ENCODE peak calls at places on chromosomes 7 and 10, in nine cellular contexts. C is IMR-90, H is BE2C, K is stomach, E is GM23248, F is WERI-Rb-1, Y is kidney epithelial cell, J is body of pancreas, U is A549. W is an unnamed sample.

GRCh38 chr10:77416327-77417135 is 221.1 kb downstream of the KCNMA1 start:
- DNase-seq in U (peak), E (peak), H (no peak), F (no peak), C (peak), Y (peak), J (peak), K (no peak), W (no peak)

GRCh38 chr7:98630770-98631169 is 13.7 kb downstream of the NPTX2 start:
- DNase-seq in U (no peak), Y (no peak), J (no peak), K (no peak), H (no peak), E (no peak), F (no peak), C (no peak), W (no peak)

GRCh38 chr7:101245147-101245668 is 327 bp upstream of the FIS1 start:
- DNase-seq in J (no peak), Y (no peak), K (no peak), F (no peak), U (no peak), H (no peak), C (no peak), E (no peak), W (no peak)

GRCh38 chr10:23343591-23344225 is 889 bp downstream of the C10orf67 start:
- DNase-seq in H (peak), E (no peak), U (no peak), J (peak), Y (no peak), K (peak), C (peak), F (peak), W (peak)

GRCh38 chr10:14074062-14074884 is 256.5 kb downstream of the FRMD4A start:
- DNase-seq in J (peak), Y (peak), U (peak), K (peak), C (peak), F (no peak), E (peak), H (peak), W (no peak)

GRCh38 chr10:119253433-119254174 is 46.2 kb downstream of the GRK5 start:
- DNase-seq in U (peak), E (peak), Y (peak), F (peak), H (peak), J (peak), K (no peak), C (peak), W (peak)

GRCh38 chr10:95651346-95652115 is 5.0 kb downstream of the ALDH18A1 start:
- DNase-seq in U (no peak), E (peak), H (no peak), J (no peak), Y (no peak), K (no peak), F (no peak), C (peak), W (no peak)

GRCh38 chr10:103967433-103968142 is 648 bp downstream of the SLK start:
- DNase-seq in J (peak), Y (no peak), E (peak), C (no peak), H (no peak), F (no peak), K (no peak), U (peak), W (no peak)

GRCh38 chr7:19353158-19353557 is 207.9 kb upstream of the FERD3L start:
- DNase-seq in K (no peak), U (no peak), E (peak), Y (no peak), C (peak), J (no peak), F (no peak), H (no peak), W (no peak)

GRCh38 chr7:31058122-31058521 is 6.0 kb downstream of the ADCYAP1R1 start:
- DNase-seq in J (no peak), U (no peak), K (no peak), E (peak), C (peak), Y (no peak), H (no peak), F (no peak), W (no peak)

GRCh38 chr7:87234949-87235348 is 15.4 kb upstream of the TMEM243 start:
- DNase-seq in U (no peak), Y (no peak), F (no peak), J (no peak), H (no peak), K (no peak), E (peak), C (peak), W (no peak)

GRCh38 chr7:78770422-78771410 is 682.8 kb downstream of the MAGI2 start:
- DNase-seq in F (no peak), C (peak), U (no peak), Y (no peak), J (no peak), E (peak), H (no peak), K (no peak), W (no peak)

GRCh38 chr7:132097550-132098134 is 478.6 kb downstream of the PLXNA4 start:
- DNase-seq in J (no peak), U (no peak), C (no peak), H (no peak), Y (no peak), E (no peak), F (no peak), K (no peak), W (no peak)

GRCh38 chr10:94292448-94293118 is 70.2 kb downstream of the NOC3L start:
- DNase-seq in U (no peak), K (peak), F (no peak), J (peak), C (peak), Y (no peak), H (no peak), E (peak), W (no peak)

GRCh38 chr7:69691327-69691726 is 93.1 kb downstream of the AUTS2 start:
- DNase-seq in E (no peak), K (no peak), H (no peak), J (no peak), Y (no peak), F (no peak), C (no peak), U (no peak), W (no peak)

GRCh38 chr7:66629222-66629658 is 559 bp downstream of the KCTD7 start:
- DNase-seq in J (no peak), C (no peak), F (peak), Y (no peak), H (no peak), K (peak), U (peak), E (peak), W (peak)

GRCh38 chr7:115779561-115779960 is 251.0 kb downstream of the TFEC start:
- DNase-seq in C (peak), Y (no peak), E (peak), U (no peak), F (no peak), H (no peak), J (no peak), K (no peak), W (no peak)

GRCh38 chr10:47306429-47307210 is 6.6 kb downstream of the GDF10 start:
- DNase-seq in U (no peak), J (peak), E (no peak), F (no peak), K (no peak), C (no peak), Y (no peak), H (no peak), W (peak)

GRCh38 chr7:28853150-28853549 is 105.0 kb downstream of the TRIL start:
- DNase-seq in C (no peak), F (no peak), J (no peak), U (no peak), K (no peak), Y (no peak), E (peak), H (no peak), W (no peak)

GRCh38 chr10:124025152-124025551 is 68.2 kb downstream of the CHST15 start:
- DNase-seq in C (no peak), E (no peak), F (no peak), H (no peak), Y (no peak), J (no peak), U (no peak), K (no peak), W (no peak)

GRCh38 chr7:112556633-112557032 is 75.8 kb downstream of the LSMEM1 start:
- DNase-seq in U (no peak), F (no peak), E (peak), Y (no peak), K (no peak), H (no peak), C (peak), J (no peak), W (no peak)

GRCh38 chr10:27258838-27259532 is 18.4 kb upstream of the ACBD5 start:
- DNase-seq in F (no peak), K (peak), J (peak), C (no peak), Y (no peak), U (no peak), H (no peak), E (peak), W (no peak)

GRCh38 chr10:110045772-110046171 is 38.0 kb downstream of the ADD3 start:
- DNase-seq in F (no peak), U (no peak), Y (no peak), E (no peak), J (no peak), H (no peak), C (no peak), K (no peak), W (no peak)

GRCh38 chr7:157389951-157390730 is 53.3 kb downstream of the DNAJB6 start:
- DNase-seq in C (no peak), F (no peak), H (no peak), E (peak), Y (no peak), J (no peak), K (no peak), U (no peak), W (peak)

GRCh38 chr7:143257501-143257900 is 5.7 kb upstream of the GSTK1 start:
- DNase-seq in U (peak), H (no peak), J (no peak), E (peak), F (no peak), C (no peak), Y (no peak), K (no peak), W (no peak)

GRCh38 chr10:6722616-6723004 is 142.5 kb upstream of the PRKCQ start:
- DNase-seq in C (peak), U (no peak), F (no peak), E (peak), K (no peak), Y (no peak), J (no peak), H (no peak), W (no peak)

GRCh38 chr7:33721895-33722294 is 183.4 kb upstream of the BMPER start:
- DNase-seq in J (no peak), F (no peak), Y (no peak), E (no peak), U (no peak), C (peak), H (no peak), K (no peak), W (no peak)

GRCh38 chr10:33195608-33196376 is 138.7 kb downstream of the NRP1 start:
- DNase-seq in C (peak), U (no peak), K (no peak), J (no peak), Y (no peak), H (no peak), E (peak), F (no peak), W (no peak)

GRCh38 chr7:107387573-107388219 is 82.2 kb upstream of the GPR22 start:
- DNase-seq in C (peak), J (no peak), K (no peak), Y (peak), F (no peak), E (peak), H (no peak), U (no peak), W (no peak)

GRCh38 chr7:131540491-131541162 is 15.8 kb downstream of the PODXL start:
- DNase-seq in J (peak), E (no peak), H (no peak), K (peak), Y (no peak), F (no peak), U (no peak), C (no peak), W (no peak)

GRCh38 chr7:38825721-38826440 is 83.1 kb downstream of the VPS41 start:
- DNase-seq in Y (no peak), E (peak), J (no peak), H (peak), C (no peak), F (no peak), K (no peak), U (no peak), W (no peak)

GRCh38 chr7:17941171-17941490 is 837 bp upstream of the SNX13 start:
- DNase-seq in H (no peak), Y (no peak), K (no peak), C (no peak), U (peak), E (peak), F (no peak), J (no peak), W (no peak)

GRCh38 chr7:128076831-128077271 is 45.6 kb upstream of the LRRC4 start:
- DNase-seq in J (peak), U (no peak), E (no peak), K (peak), Y (no peak), C (no peak), H (peak), F (peak), W (peak)

GRCh38 chr7:141676618-141677017 is 25.3 kb downstream of the DENND11 start:
- DNase-seq in J (no peak), C (no peak), E (peak), U (no peak), H (no peak), Y (no peak), F (no peak), K (no peak), W (no peak)

GRCh38 chr7:96547371-96547811 is 162.3 kb downstream of the SEM1 start:
- DNase-seq in F (no peak), K (no peak), Y (no peak), H (peak), U (no peak), J (no peak), C (no peak), E (no peak), W (no peak)

DNA sequence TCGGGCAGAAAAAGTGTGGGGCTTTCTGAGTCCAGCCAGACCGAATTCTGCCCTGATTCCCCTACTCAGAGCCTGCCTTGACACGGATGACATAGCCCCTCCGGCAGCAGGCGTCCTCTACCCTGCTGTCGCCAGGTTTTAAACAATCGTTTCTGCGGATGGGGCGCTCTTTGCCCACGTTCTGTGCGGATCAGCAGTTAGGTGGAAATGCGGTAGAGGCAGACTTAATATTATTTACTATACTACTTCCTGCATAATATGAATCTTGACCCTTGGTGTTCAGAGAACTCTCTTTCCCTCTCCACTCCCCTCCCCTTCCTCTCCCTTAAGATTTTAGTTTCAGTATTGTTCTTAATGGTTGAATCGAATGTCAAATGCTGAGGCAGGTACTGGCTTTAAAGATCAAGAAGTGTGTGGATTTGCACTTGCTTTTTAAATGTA is 2.4 kb downstream of the GATA3 start:
- DNase-seq in C (no peak), J (no peak), Y (no peak), F (no peak), E (no peak), U (no peak), K (no peak), H (no peak), W (no peak)
- H3K4me3 ChIP-seq in C (no peak), J (no peak), Y (peak), F (no peak), E (no peak), U (no peak), K (peak), H (peak), W (peak)

DNA sequence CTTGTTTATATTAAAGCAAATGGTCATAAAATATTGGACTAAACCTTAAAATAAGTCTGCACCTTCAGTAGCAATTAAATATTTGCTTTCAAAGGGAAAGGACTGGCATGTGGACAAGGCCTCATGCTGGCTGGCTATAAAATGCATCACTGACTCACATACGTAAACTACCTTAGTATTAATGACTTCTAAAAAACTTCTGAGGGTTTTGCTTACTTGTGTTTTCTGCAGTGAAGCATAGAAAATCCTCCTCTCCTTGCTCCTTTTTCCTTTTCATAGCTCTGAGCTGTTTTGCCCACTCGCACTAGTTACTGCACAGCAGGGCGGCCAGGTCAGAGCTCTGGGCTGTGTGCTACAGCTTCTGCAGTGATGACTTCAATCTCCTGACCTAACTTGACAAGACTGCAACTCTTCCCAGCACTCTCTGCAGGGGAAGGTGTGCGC is 82.3 kb downstream of the CUL2 start:
- DNase-seq in K (no peak), F (no peak), U (no peak), H (no peak), J (no peak), C (peak), Y (no peak), E (no peak), W (no peak)
- H3K4me3 ChIP-seq in K (no peak), F (no peak), U (no peak), H (no peak), J (no peak), C (no peak), Y (no peak), E (no peak), W (no peak)

DNA sequence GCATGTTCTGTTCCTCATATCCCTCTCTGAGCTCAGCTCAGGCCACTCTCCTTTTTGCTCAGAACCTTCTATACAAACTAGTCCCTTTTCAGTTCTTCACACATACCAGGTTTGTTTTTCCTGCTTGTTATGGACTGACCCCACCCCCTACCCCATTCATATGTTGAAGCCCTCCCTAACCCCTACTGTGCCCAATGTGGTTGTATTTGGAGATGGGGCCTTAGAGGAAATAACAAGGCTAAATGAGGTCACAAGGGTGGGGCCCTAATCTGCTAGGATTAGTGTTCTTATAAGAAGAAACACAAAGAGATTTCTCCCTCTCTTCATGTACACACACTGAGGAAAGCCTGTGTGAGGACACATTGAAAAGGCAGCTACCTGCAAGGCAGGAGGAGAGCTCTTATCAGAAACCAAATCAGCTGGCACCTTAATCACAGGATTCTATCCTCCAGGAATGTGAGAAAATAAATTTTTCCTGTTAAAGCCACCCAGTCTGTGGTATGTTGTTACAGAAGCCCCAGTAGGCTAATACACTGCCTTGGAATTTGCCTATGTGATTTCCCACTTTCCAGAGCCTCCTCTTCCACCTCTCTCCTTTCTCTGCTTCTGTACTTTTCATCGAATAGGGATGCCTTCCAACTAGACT is 67.3 kb upstream of the DNAJB12 start:
- DNase-seq in F (no peak), K (no peak), U (no peak), J (no peak), H (no peak), C (no peak), E (no peak), Y (no peak), W (no peak)
- H3K4me3 ChIP-seq in F (no peak), K (no peak), U (no peak), J (no peak), H (no peak), C (no peak), E (no peak), Y (no peak), W (no peak)

DNA sequence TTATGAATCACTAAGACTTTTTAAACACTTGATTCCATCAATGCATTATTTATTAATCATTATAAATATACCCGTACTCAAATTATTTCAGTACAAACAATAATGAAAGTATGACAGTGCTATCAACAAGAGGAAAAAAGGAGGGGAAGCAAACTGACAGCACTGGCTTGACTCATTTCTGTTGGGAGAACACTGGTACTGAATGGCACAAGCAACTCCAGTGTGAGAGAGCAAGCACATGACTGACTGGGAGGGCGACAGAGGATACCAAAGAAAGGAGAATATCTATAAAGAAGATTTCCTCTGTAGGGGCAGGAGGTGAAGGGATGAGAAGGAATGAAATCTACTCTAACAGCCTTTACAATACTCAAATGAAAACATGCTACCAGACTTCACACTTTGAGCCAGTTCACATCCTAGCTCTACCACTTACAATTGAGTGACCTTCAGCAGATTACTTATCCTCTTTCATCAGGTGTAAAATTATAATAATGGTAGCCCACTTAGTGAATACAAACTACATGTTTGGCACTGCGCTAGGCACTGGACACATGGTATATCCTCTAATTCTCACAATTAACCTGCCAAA is 1.5 kb downstream of the USP54 start:
- DNase-seq in Y (no peak), K (peak), E (peak), F (no peak), J (peak), C (peak), H (no peak), U (no peak), W (no peak)
- H3K4me3 ChIP-seq in Y (peak), K (no peak), E (no peak), F (no peak), J (no peak), C (no peak), H (no peak), U (no peak), W (no peak)

GRCh38 chr7:151347200-151347599 is 5.6 kb downstream of the NUB1 start:
- DNase-seq in K (no peak), F (no peak), Y (no peak), U (no peak), H (no peak), J (no peak), E (no peak), C (no peak), W (no peak)

GRCh38 chr7:151348970-151349369 is 7.4 kb downstream of the NUB1 start:
- DNase-seq in H (no peak), U (no peak), E (no peak), K (no peak), J (no peak), C (no peak), F (no peak), Y (no peak), W (no peak)

GRCh38 chr7:151351027-151351426 is 9.4 kb downstream of the NUB1 start:
- DNase-seq in H (peak), F (peak), C (no peak), Y (no peak), J (no peak), U (peak), K (no peak), E (no peak), W (no peak)

GRCh38 chr7:151351967-151352366 is 10.4 kb downstream of the NUB1 start:
- DNase-seq in C (no peak), E (no peak), K (no peak), J (no peak), F (no peak), H (no peak), Y (no peak), U (no peak), W (no peak)

GRCh38 chr7:151349507-151349853 is 7.9 kb downstream of the NUB1 start:
- DNase-seq in K (no peak), H (no peak), U (no peak), E (no peak), C (no peak), J (peak), Y (no peak), F (no peak), W (no peak)
- H3K4me3 ChIP-seq in K (peak), H (no peak), U (no peak), E (no peak), C (no peak), J (peak), Y (peak), F (no peak), W (peak)